ENCODE peak calls at places on chromosomes 1 and 21, in six cellular contexts. One of them, this sample, is unnamed.

GRCh38 chr1:119613769-119614358 is 34.2 kb downstream of the ZNF697 start:
- DNase-seq in iPS-NIHi11: peak; percentile 76
- DNase-seq in T-helper 2 cell: no peak
- DNase-seq in Daoy: peak; percentile 93
- DNase-seq in lung microvascular endothelial cell: peak; percentile 89
- DNase-seq in M059J: peak; percentile 85
- DNase-seq in this sample: peak; percentile 88

GRCh38 chr21:32813265-32813903 is 41.8 kb upstream of the PAXBP1 start:
- DNase-seq in T-helper 2 cell: no peak
- DNase-seq in M059J: no peak
- DNase-seq in iPS-NIHi11: peak; percentile 52
- DNase-seq in lung microvascular endothelial cell: peak; percentile 15
- DNase-seq in Daoy: no peak
- DNase-seq in this sample: no peak

GRCh38 chr1:154221815-154222081 is 993 bp downstream of the UBAP2L start:
- DNase-seq in iPS-NIHi11: no peak
- DNase-seq in lung microvascular endothelial cell: peak; percentile 60
- DNase-seq in T-helper 2 cell: no peak
- DNase-seq in Daoy: peak; percentile 7
- DNase-seq in M059J: peak; percentile 45
- DNase-seq in this sample: no peak

GRCh38 chr1:53536606-53537005 is 77.4 kb downstream of the DMRTB1 start:
- DNase-seq in M059J: no peak
- DNase-seq in lung microvascular endothelial cell: no peak
- DNase-seq in iPS-NIHi11: no peak
- DNase-seq in Daoy: no peak
- DNase-seq in T-helper 2 cell: no peak
- DNase-seq in this sample: no peak

GRCh38 chr1:59415286-59415850 is 118.5 kb downstream of the FGGY start:
- DNase-seq in lung microvascular endothelial cell: no peak
- DNase-seq in iPS-NIHi11: no peak
- DNase-seq in T-helper 2 cell: no peak
- DNase-seq in Daoy: no peak
- DNase-seq in M059J: no peak
- DNase-seq in this sample: no peak

GRCh38 chr1:108817811-108818210 is 39.1 kb downstream of the AKNAD1 start:
- DNase-seq in lung microvascular endothelial cell: no peak
- DNase-seq in T-helper 2 cell: no peak
- DNase-seq in M059J: peak; percentile 29
- DNase-seq in Daoy: no peak
- DNase-seq in iPS-NIHi11: no peak
- DNase-seq in this sample: no peak

GRCh38 chr1:86914635-86914997 is at the start of gene HS2ST1:
- DNase-seq in M059J: no peak
- DNase-seq in T-helper 2 cell: no peak
- DNase-seq in lung microvascular endothelial cell: no peak
- DNase-seq in iPS-NIHi11: no peak
- DNase-seq in Daoy: no peak
- DNase-seq in this sample: no peak

GRCh38 chr1:45892068-45892785 is 88.8 kb downstream of the MAST2 start:
- DNase-seq in Daoy: peak; percentile 84
- DNase-seq in T-helper 2 cell: no peak
- DNase-seq in lung microvascular endothelial cell: peak; percentile 91
- DNase-seq in iPS-NIHi11: peak; percentile 18
- DNase-seq in M059J: peak; percentile 97
- DNase-seq in this sample: no peak

GRCh38 chr1:39230261-39231190 is 26.0 kb downstream of the MACF1 start:
- DNase-seq in Daoy: no peak
- DNase-seq in T-helper 2 cell: no peak
- DNase-seq in M059J: peak; percentile 32
- DNase-seq in lung microvascular endothelial cell: no peak
- DNase-seq in iPS-NIHi11: peak; percentile 60
- DNase-seq in this sample: no peak

GRCh38 chr1:91622586-91622985 is 121.9 kb downstream of the CDC7 start:
- DNase-seq in M059J: no peak
- DNase-seq in T-helper 2 cell: no peak
- DNase-seq in Daoy: no peak
- DNase-seq in iPS-NIHi11: no peak
- DNase-seq in lung microvascular endothelial cell: no peak
- DNase-seq in this sample: no peak

GRCh38 chr1:15848143-15848928 is 829 bp downstream of the SPEN start:
- DNase-seq in M059J: peak; percentile 54
- DNase-seq in lung microvascular endothelial cell: peak; percentile 49
- DNase-seq in Daoy: peak; percentile 60
- DNase-seq in T-helper 2 cell: peak; percentile 35
- DNase-seq in iPS-NIHi11: no peak
- DNase-seq in this sample: peak; percentile 53

GRCh38 chr1:33087677-33088076 is 6.7 kb downstream of the AZIN2 start:
- DNase-seq in T-helper 2 cell: no peak
- DNase-seq in iPS-NIHi11: no peak
- DNase-seq in lung microvascular endothelial cell: no peak
- DNase-seq in Daoy: no peak
- DNase-seq in M059J: no peak
- DNase-seq in this sample: no peak

GRCh38 chr1:18351735-18352134 is 129.0 kb upstream of the KLHDC7A start:
- DNase-seq in M059J: no peak
- DNase-seq in T-helper 2 cell: no peak
- DNase-seq in Daoy: no peak
- DNase-seq in lung microvascular endothelial cell: no peak
- DNase-seq in iPS-NIHi11: peak; percentile 46
- DNase-seq in this sample: no peak

GRCh38 chr1:170682809-170683208 is 18.9 kb downstream of the PRRX1 start:
- DNase-seq in T-helper 2 cell: no peak
- DNase-seq in M059J: no peak
- DNase-seq in iPS-NIHi11: no peak
- DNase-seq in Daoy: no peak
- DNase-seq in lung microvascular endothelial cell: no peak
- DNase-seq in this sample: no peak

GRCh38 chr1:44832068-44832700 is 10.9 kb downstream of the PTCH2 start:
- DNase-seq in Daoy: no peak
- DNase-seq in lung microvascular endothelial cell: no peak
- DNase-seq in iPS-NIHi11: no peak
- DNase-seq in M059J: no peak
- DNase-seq in T-helper 2 cell: no peak
- DNase-seq in this sample: no peak

GRCh38 chr21:21226472-21226871 is 228.3 kb downstream of the NCAM2 start:
- DNase-seq in T-helper 2 cell: no peak
- DNase-seq in Daoy: no peak
- DNase-seq in lung microvascular endothelial cell: no peak
- DNase-seq in M059J: no peak
- DNase-seq in iPS-NIHi11: no peak
- DNase-seq in this sample: no peak

GRCh38 chr21:21385404-21385803 is 387.2 kb downstream of the NCAM2 start:
- DNase-seq in M059J: no peak
- DNase-seq in lung microvascular endothelial cell: no peak
- DNase-seq in Daoy: no peak
- DNase-seq in iPS-NIHi11: no peak
- DNase-seq in T-helper 2 cell: no peak
- DNase-seq in this sample: peak; percentile 13

GRCh38 chr1:228737613-228738012 is 2.3 kb downstream of the RHOU start:
- DNase-seq in iPS-NIHi11: no peak
- DNase-seq in M059J: no peak
- DNase-seq in Daoy: no peak
- DNase-seq in T-helper 2 cell: no peak
- DNase-seq in lung microvascular endothelial cell: no peak
- DNase-seq in this sample: no peak

GRCh38 chr1:234631721-234632125 is 21.7 kb upstream of the IRF2BP2 start:
- DNase-seq in M059J: peak; percentile 88
- DNase-seq in lung microvascular endothelial cell: peak; percentile 96
- DNase-seq in Daoy: peak; percentile 92
- DNase-seq in iPS-NIHi11: no peak
- DNase-seq in T-helper 2 cell: no peak
- DNase-seq in this sample: peak; percentile 5

GRCh38 chr1:54887665-54888071 is 673 bp upstream of the DHCR24 start:
- DNase-seq in M059J: no peak
- DNase-seq in Daoy: peak; percentile 25
- DNase-seq in T-helper 2 cell: no peak
- DNase-seq in iPS-NIHi11: no peak
- DNase-seq in lung microvascular endothelial cell: no peak
- DNase-seq in this sample: peak; percentile 13

GRCh38 chr1:160494620-160495019 is 28.4 kb downstream of the SLAMF6 start:
- DNase-seq in Daoy: no peak
- DNase-seq in T-helper 2 cell: no peak
- DNase-seq in M059J: peak; percentile 7
- DNase-seq in iPS-NIHi11: no peak
- DNase-seq in lung microvascular endothelial cell: no peak
- DNase-seq in this sample: peak; percentile 16

GRCh38 chr1:15413563-15414449 is 4.1 kb downstream of the EFHD2 start:
- DNase-seq in T-helper 2 cell: no peak
- DNase-seq in lung microvascular endothelial cell: peak; percentile 43
- DNase-seq in M059J: no peak
- DNase-seq in iPS-NIHi11: no peak
- DNase-seq in Daoy: no peak
- DNase-seq in this sample: no peak